ENCODE peak calls at places on chromosomes 12 and 14, in five cellular contexts. N is mesenchymal stem cell, Q is neuronal stem cell, F is IMR-90, M is H9. J is an unnamed sample.

GRCh38 chr14:67527756-67528155 is 5.3 kb upstream of the PLEKHH1 start:
- DNase-seq in Q (no peak), N (no peak), M (no peak), F (no peak), J (no peak)

GRCh38 chr12:45587877-45588530 is 141.5 kb upstream of the ARID2 start:
- DNase-seq in F (no peak), N (no peak), Q (no peak), M (no peak), J (no peak)

GRCh38 chr14:96176275-96176674 is 28.4 kb upstream of the BDKRB2 start:
- DNase-seq in Q (no peak), M (no peak), F (peak; percentile 73), N (no peak), J (no peak)

GRCh38 chr14:88551094-88551870 is 3.5 kb downstream of the PTPN21 start:
- DNase-seq in M (peak; percentile 86), Q (peak; percentile 73), F (peak; percentile 82), N (peak; percentile 78), J (peak; percentile 78)

GRCh38 chr12:46553911-46554310 is 181.3 kb upstream of the SLC38A2 start:
- DNase-seq in F (peak; percentile 76), N (peak; percentile 22), M (no peak), Q (no peak), J (no peak)

GRCh38 chr12:5648692-5649338 is 216.9 kb downstream of the NTF3 start:
- DNase-seq in M (peak; percentile 80), F (peak; percentile 58), Q (peak; percentile 43), N (peak; percentile 42), J (no peak)

GRCh38 chr12:43436597-43436996 is 115.4 kb downstream of the ADAMTS20 start:
- DNase-seq in F (no peak), M (no peak), Q (no peak), N (no peak), J (no peak)

GRCh38 chr14:89165189-89165809 is 251.7 kb downstream of the FOXN3 start:
- DNase-seq in F (no peak), Q (no peak), M (no peak), N (no peak), J (no peak)

GRCh38 chr12:30862486-30862885 is 64.1 kb upstream of the TSPAN11 start:
- DNase-seq in Q (no peak), F (peak; percentile 17), N (no peak), M (no peak), J (no peak)

GRCh38 chr12:75543529-75543928 is 32.1 kb upstream of the KRR1 start:
- DNase-seq in M (no peak), N (no peak), Q (no peak), F (no peak), J (no peak)

GRCh38 chr14:70724061-70724596 is 82.4 kb downstream of the TTC9 start:
- DNase-seq in Q (no peak), N (no peak), M (no peak), F (no peak), J (no peak)

GRCh38 chr12:93883436-93884154 is 206.4 kb downstream of the CRADD start:
- DNase-seq in F (peak; percentile 85), N (peak; percentile 54), M (no peak), Q (no peak), J (peak; percentile 71)

GRCh38 chr12:11731455-11731854 is 82.0 kb downstream of the ETV6 start:
- DNase-seq in F (peak; percentile 73), Q (no peak), N (peak; percentile 48), M (no peak), J (no peak)

GRCh38 chr12:18250313-18250916 is 10.9 kb upstream of the PIK3C2G start:
- DNase-seq in M (no peak), Q (peak; percentile 59), F (peak; percentile 76), N (peak; percentile 71), J (peak; percentile 88)

GRCh38 chr14:40240456-40240855 is 808.2 kb upstream of the FBXO33 start:
- DNase-seq in Q (no peak), M (no peak), N (peak; percentile 7), F (no peak), J (no peak)

GRCh38 chr14:58298477-58298879 is at the start of gene ARID4A:
- DNase-seq in N (no peak), F (no peak), Q (no peak), M (no peak), J (peak; percentile 4)

GRCh38 chr12:132163041-132163910 is 19.0 kb downstream of the NOC4L start:
- DNase-seq in Q (no peak), N (no peak), M (no peak), F (no peak), J (no peak)

GRCh38 chr12:25829192-25829591 is 129.3 kb upstream of the RASSF8 start:
- DNase-seq in Q (no peak), M (no peak), F (peak; percentile 98), N (peak; percentile 94), J (peak; percentile 69)

GRCh38 chr12:20885116-20885515 is 74.6 kb downstream of the SLCO1B3 start:
- DNase-seq in M (no peak), F (no peak), N (no peak), Q (no peak), J (no peak)

GRCh38 chr12:90253674-90254181 is 545.1 kb upstream of the ATP2B1 start:
- DNase-seq in F (peak; percentile 92), M (peak; percentile 43), N (peak; percentile 92), Q (no peak), J (peak; percentile 85)

GRCh38 chr12:47397664-47398281 is 308.1 kb downstream of the RPAP3 start:
- DNase-seq in Q (no peak), N (peak; percentile 64), F (peak; percentile 76), M (peak; percentile 47), J (peak; percentile 72)

GRCh38 chr12:132423251-132424117 is 66.5 kb upstream of the FBRSL1 start:
- DNase-seq in N (no peak), M (no peak), Q (no peak), F (no peak), J (no peak)

GRCh38 chr12:7375145-7375543 is 68.8 kb downstream of the CD163L1 start:
- DNase-seq in F (no peak), Q (no peak), N (no peak), M (no peak), J (no peak)

GRCh38 chr12:82996168-82996812 is 309.6 kb downstream of the TMTC2 start:
- DNase-seq in Q (no peak), F (no peak), M (no peak), N (no peak), J (no peak)

GRCh38 chr12:18101043-18101442 is 11.1 kb upstream of the RERGL start:
- DNase-seq in F (no peak), N (no peak), Q (no peak), M (no peak), J (no peak)

GRCh38 chr14:93115069-93115919 is 431 bp downstream of the ITPK1 start:
- DNase-seq in F (peak; percentile 78), Q (peak; percentile 79), M (peak; percentile 84), N (peak; percentile 79), J (peak; percentile 88)

GRCh38 chr12:94039914-94040313 is 108.5 kb upstream of the PLXNC1 start:
- DNase-seq in N (no peak), F (peak; percentile 26), Q (no peak), M (no peak), J (no peak)

GRCh38 chr12:104707794-104708558 is 250.1 kb downstream of the SLC41A2 start:
- DNase-seq in Q (no peak), F (no peak), N (no peak), M (no peak), J (no peak)
- H4K91ac ChIP-seq in Q (no peak overlapping the region), F (no peak overlapping the region), N (peak overlapping the region; percentile 58), M (peak overlapping the region; percentile 27), J (no peak overlapping the region)

DNA sequence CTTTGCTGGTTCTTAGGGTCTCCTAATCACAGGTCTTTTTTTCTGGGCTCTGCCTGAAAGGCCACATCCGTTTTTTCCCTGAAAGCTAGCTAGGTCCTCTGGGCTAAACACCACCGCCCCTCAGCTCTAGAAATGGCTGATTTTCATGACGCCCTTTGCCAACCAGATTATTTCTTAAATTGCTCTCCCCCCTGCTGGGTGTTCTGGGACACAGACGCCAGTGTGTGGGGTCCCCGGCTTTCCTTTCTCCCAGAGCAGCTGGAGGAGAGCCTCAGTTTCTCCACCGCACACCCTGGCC is 45.3 kb upstream of the ATP23 start:
- DNase-seq in F (no peak), Q (no peak), N (peak; percentile 39), M (no peak), J (no peak)
- H3K4ac ChIP-seq in F (peak overlapping the region; percentile 97), Q (peak overlapping the region; percentile 30), N (peak overlapping the region; percentile 100), M (no peak overlapping the region), J (no peak overlapping the region)

DNA sequence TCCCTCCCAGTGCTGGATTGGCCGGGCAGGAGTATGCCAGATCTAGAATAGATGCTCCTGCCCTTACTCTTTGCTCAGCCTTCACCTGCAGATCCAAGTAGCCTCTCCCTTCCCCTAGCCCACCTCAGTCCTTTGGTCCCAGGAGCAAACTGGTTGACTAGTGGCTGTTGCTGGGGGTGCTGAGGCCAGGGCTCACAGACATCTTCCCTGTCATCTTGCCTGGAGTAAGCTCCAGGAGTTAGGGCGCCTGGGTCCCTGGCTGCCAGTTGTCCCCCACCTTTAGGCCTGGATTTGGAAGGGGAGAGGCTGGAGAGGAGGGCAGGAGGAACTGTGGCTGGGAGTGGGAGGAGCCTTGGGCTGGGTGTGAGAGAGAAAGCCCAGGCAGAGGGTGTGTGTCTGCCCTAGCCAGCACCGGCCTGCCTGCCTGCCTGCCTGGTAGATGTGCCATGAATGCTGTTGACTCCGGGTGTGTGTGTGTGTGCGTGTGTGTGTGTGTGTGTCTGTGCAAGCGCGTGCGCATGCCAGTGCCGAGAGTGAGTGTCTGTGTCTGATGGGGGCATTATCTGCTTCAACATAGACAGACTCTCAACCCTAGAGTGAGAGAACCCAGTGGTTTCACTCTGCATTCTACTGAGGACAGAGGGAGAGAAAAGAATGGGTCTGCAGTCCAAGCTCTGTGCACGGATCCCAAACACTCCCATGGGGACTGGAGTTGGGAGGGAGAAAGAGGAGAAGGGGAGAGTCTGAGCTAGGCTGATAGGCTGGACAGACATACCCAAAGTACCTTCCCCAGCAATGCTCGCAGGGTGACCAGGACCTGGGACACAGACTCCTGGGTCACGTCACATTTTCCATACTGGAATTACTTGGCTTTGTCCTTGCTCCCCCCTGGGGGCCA is 881 bp upstream of the RARG start:
- DNase-seq in M (peak; percentile 76), N (peak; percentile 47), F (no peak), Q (no peak), J (peak; percentile 37)
- H4K91ac ChIP-seq in M (no peak overlapping the region), N (peak overlapping the region; percentile 73), F (peak overlapping the region; percentile 30), Q (no peak overlapping the region), J (peak overlapping the region; percentile 83)

GRCh38 chr12:2960996-2961616 is 1.9 kb downstream of the TEAD4 start:
- DNase-seq in N (peak; percentile 48), M (no peak), Q (no peak), F (peak; percentile 18), J (no peak)

GRCh38 chr12:2963154-2963759 is 4.1 kb downstream of the TEAD4 start:
- DNase-seq in Q (no peak), M (peak; percentile 77), F (no peak), N (peak; percentile 22), J (peak; percentile 23)

GRCh38 chr12:2961705-2962104 is 2.5 kb downstream of the TEAD4 start:
- DNase-seq in Q (no peak), M (no peak), N (no peak), F (no peak), J (no peak)

GRCh38 chr12:2960432-2960956 is 1.3 kb downstream of the TEAD4 start:
- DNase-seq in M (peak; percentile 48), N (peak; percentile 72), F (peak; percentile 67), Q (peak; percentile 20), J (no peak)

DNA sequence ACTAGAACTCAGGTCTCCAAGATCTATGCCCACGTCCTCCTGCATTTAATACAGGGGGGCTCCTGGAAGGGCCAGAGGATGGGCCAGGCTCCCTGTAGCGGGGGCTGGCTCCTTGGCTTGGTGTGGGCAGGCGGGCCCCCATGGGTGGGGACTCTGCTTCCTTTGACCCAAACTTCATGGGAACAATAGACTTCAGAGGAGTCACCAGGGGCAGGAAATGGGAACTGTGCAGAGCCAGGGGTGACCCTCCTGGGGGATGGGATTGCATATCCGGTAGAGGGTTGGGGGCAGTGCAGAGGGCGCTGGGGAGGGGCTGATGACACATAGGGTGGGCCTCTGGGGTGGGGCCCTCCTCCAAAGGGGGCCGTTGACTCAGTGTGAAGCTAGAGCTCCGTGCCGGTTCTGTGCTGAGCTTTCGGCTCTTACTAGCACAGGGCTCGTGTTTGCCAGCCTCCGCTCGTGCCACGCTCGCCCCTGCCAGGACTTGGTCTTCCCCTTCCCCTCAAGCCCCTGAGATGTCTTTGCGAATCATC is 4.6 kb downstream of the TEAD4 start:
- DNase-seq in M (peak; percentile 92), Q (no peak), F (peak; percentile 20), N (peak; percentile 43), J (no peak)
- H3K4ac ChIP-seq in M (no peak overlapping the region), Q (no peak overlapping the region), F (peak overlapping the region; percentile 8), N (peak overlapping the region; percentile 86), J (peak overlapping the region; percentile 66)

J was measured in trophoblast cell.